ENCODE peak calls at places on chromosomes 12 and 14, in five cellular contexts. K is stimulated activated CD4-positive, alpha-beta T cell treated with anti-CD3 and anti-CD28 coated beads, Interleukin-2, amount 100 ng/mL, for 48 hours; G is Calu3; N is neural progenitor cell; L is coronary artery. U is an unnamed sample.
A peak's percentile ranks its signal among the peaks of the same experiment; 100 is the strongest.

GRCh38 chr12:54401127-54401526 is 16.6 kb upstream of the ZNF385A start:
- DNase-seq in L (no peak), N (no peak), G (no peak), K (no peak), U (no peak)

GRCh38 chr12:80627773-80628172 is 79.7 kb upstream of the MYF6 start:
- DNase-seq in K (no peak), G (no peak), L (no peak), N (no peak), U (no peak)

GRCh38 chr12:24954261-24954660 is 5.4 kb upstream of the BCAT1 start:
- DNase-seq in N (no peak), K (no peak), G (no peak), L (no peak), U (no peak)

GRCh38 chr14:22534547-22534946 is 54.5 kb downstream of the DAD1 start:
- DNase-seq in L (no peak), N (no peak), K (no peak), G (no peak), U (no peak)

GRCh38 chr12:31006416-31007152 is 67.1 kb upstream of the DDX11 start:
- DNase-seq in L (no peak), N (no peak), K (no peak), G (no peak), U (no peak)

GRCh38 chr14:53531151-53531550 is 378.0 kb upstream of the DDHD1 start:
- DNase-seq in K (no peak), L (no peak), N (no peak), G (no peak), U (no peak)

GRCh38 chr14:21987937-21988336 is 314.3 kb upstream of the OR4E1 start:
- DNase-seq in N (peak; percentile 75), K (no peak), G (peak; percentile 34), L (no peak), U (peak; percentile 1)

GRCh38 chr14:104556256-104557021 is 23.1 kb upstream of the C14orf180 start:
- DNase-seq in L (no peak), G (no peak), N (no peak), K (no peak), U (no peak)

GRCh38 chr12:132460571-132460970 is 29.4 kb upstream of the FBRSL1 start:
- DNase-seq in K (no peak), G (no peak), N (no peak), L (no peak), U (peak; percentile 60)

GRCh38 chr12:1829306-1829900 is 9.0 kb downstream of the LRTM2 start:
- DNase-seq in N (no peak), L (no peak), G (no peak), K (no peak), U (no peak)

GRCh38 chr12:101230547-101230946 is 20.5 kb upstream of the SLC5A8 start:
- DNase-seq in L (no peak), K (no peak), G (no peak), N (no peak), U (no peak)

GRCh38 chr12:132592261-132592970 is 18.0 kb downstream of the LRCOL1 start:
- DNase-seq in G (no peak), N (no peak), L (no peak), K (no peak), U (no peak)

GRCh38 chr12:117486840-117487659 is 125.6 kb upstream of the NOS1 start:
- DNase-seq in N (no peak), K (no peak), G (peak; percentile 78), L (no peak), U (no peak)

GRCh38 chr12:4272014-4272975 is 1.3 kb upstream of the CCND2 start:
- DNase-seq in L (peak; percentile 73), G (no peak), N (peak; percentile 90), K (peak; percentile 68), U (peak; percentile 74)

GRCh38 chr12:78674311-78675085 is 190.1 kb upstream of the SYT1 start:
- DNase-seq in G (no peak), K (no peak), N (no peak), L (no peak), U (no peak)

GRCh38 chr14:64038857-64039542 is 186.2 kb downstream of the SYNE2 start:
- DNase-seq in L (no peak), G (no peak), N (no peak), K (no peak), U (no peak)

GRCh38 chr12:114240288-114240687 is 165.7 kb downstream of the TBX5 start:
- DNase-seq in L (no peak), G (no peak), K (no peak), N (no peak), U (no peak)

GRCh38 chr14:31097081-31097480 is 70.9 kb upstream of the STRN3 start:
- DNase-seq in N (no peak), K (no peak), G (no peak), L (no peak), U (no peak)